ENCODE peak calls at places on chromosomes 12 and 14, in ten cellular contexts. B is lower lobe of right lung, M is foreskin keratinocyte, K is choroid plexus epithelial cell, W is AG10803, E is progenitor cell of endocrine pancreas, R is A549, S is MCF 10A, D is Calu3, A is PC-3. Q is an unnamed sample.

GRCh38 chr12:12716151-12716844 is 870 bp upstream of the CDKN1B start:
- DNase-seq in B (no peak), M (no peak), K (peak; percentile 51), W (no peak), E (no peak), R (peak; percentile 30), S (peak; percentile 25), D (no peak), A (peak; percentile 7), Q (no peak)

GRCh38 chr12:108699955-108700563 is 31.3 kb downstream of the CORO1C start:
- DNase-seq in B (no peak), M (no peak), K (peak; percentile 51), W (no peak), E (no peak), R (no peak), S (no peak), D (no peak), A (no peak), Q (peak; percentile 73)

GRCh38 chr14:29235991-29236390 is 469.4 kb downstream of the FOXG1 start:
- DNase-seq in B (no peak), M (no peak), K (peak; percentile 74), W (no peak), E (no peak), R (no peak), S (no peak), D (no peak), A (no peak), Q (peak; percentile 49)

GRCh38 chr12:62260733-62261683 is 804 bp downstream of the USP15 start:
- DNase-seq in B (peak; percentile 63), M (peak; percentile 37), K (peak; percentile 63), W (peak; percentile 30), E (no peak), R (peak; percentile 37), S (peak; percentile 47), D (peak; percentile 30), A (peak; percentile 44), Q (peak; percentile 47)

GRCh38 chr12:108237272-108237671 is 101.8 kb downstream of the CMKLR1 start:
- DNase-seq in B (no peak), M (no peak), K (no peak), W (no peak), E (no peak), R (peak; percentile 26), S (peak; percentile 52), D (no peak), A (peak; percentile 53), Q (no peak)

GRCh38 chr14:44782775-44783238 is 178.9 kb downstream of the KLHL28 start:
- DNase-seq in B (no peak), M (no peak), K (peak; percentile 13), W (peak; percentile 56), E (no peak), R (no peak), S (peak; percentile 51), D (no peak), A (peak; percentile 71), Q (peak; percentile 86)

GRCh38 chr14:90487031-90487430 is 90.2 kb downstream of the CALM1 start:
- DNase-seq in B (no peak), M (no peak), K (no peak), W (peak; percentile 5), E (no peak), R (no peak), S (no peak), D (no peak), A (no peak), Q (peak; percentile 18)

GRCh38 chr12:52494100-52494499 is 1.0 kb upstream of the KRT6A start:
- DNase-seq in B (no peak), M (peak; percentile 78), K (no peak), W (peak; percentile 16), E (no peak), R (no peak), S (no peak), D (no peak), A (no peak), Q (peak; percentile 16)

DNA sequence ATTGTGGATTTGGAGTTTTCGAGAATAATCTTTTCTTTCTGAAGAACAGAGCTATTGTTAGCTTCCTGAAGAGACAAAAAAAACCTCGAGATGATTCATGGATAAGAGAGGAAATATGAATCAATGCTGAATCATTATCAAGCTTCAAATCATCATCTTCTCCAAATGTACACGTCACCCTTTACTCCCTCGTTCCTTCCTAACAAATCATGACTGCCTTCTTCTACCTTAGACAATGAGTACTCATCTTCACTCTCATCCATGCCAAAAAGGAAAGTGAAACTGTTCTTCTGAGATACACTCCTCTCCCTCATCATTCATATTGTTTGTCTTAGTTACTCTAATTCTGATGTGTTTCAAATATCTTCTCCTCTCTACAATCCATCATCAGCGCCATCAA is 1115.8 kb upstream of the ATXN7L3B start:
- DNase-seq in B (no peak), M (peak; percentile 58), K (peak; percentile 13), W (no peak), E (no peak), R (no peak), S (peak; percentile 57), D (no peak), A (peak; percentile 81), Q (no peak)
- TF ChIP-seq CTCF in B (no peak), M (no peak), K (no peak), W (no peak), E (no peak), R (no peak), S (no peak), D (no peak), A (no peak), Q (no peak)

GRCh38 chr14:95611293-95611880 is 74.8 kb upstream of the TCL1B start:
- DNase-seq in B (no peak), M (no peak), K (no peak), W (no peak), E (no peak), R (no peak), S (no peak), D (no peak), A (no peak), Q (no peak)

GRCh38 chr14:95619785-95620417 is 66.3 kb upstream of the TCL1B start:
- DNase-seq in B (no peak), M (no peak), K (no peak), W (no peak), E (no peak), R (no peak), S (no peak), D (no peak), A (no peak), Q (no peak)

GRCh38 chr14:95609398-95609990 is 74.6 kb downstream of the GLRX5 start:
- DNase-seq in B (no peak), M (no peak), K (peak; percentile 37), W (peak; percentile 16), E (peak; percentile 44), R (peak; percentile 53), S (peak; percentile 70), D (peak; percentile 46), A (peak; percentile 56), Q (peak; percentile 19)

DNA sequence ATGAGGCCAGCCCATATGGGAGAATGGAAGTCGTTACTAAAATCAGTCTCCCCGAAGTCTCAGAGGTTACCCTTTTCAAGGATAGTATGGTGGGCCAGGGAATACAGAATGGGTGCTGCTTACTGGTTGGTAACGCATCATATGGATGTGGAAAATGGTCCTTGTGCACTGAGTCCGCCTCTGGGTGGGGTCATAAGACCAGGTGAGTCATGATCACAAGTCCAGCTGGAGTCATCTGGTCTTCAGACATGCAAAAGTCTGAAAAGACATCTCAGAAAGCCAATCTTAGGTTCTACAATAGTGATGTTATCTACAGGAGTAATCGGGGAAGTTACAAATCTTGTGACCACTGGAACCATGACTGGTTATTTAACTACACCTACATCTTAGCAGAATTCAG is 71.9 kb upstream of the TCL1B start:
- DNase-seq in B (no peak), M (no peak), K (no peak), W (no peak), E (no peak), R (peak; percentile 6), S (no peak), D (no peak), A (no peak), Q (no peak)
- TF ChIP-seq CTCF in B (no peak), M (no peak), K (no peak), W (no peak), E (no peak), R (no peak), S (no peak), D (no peak), A (no peak), Q (no peak)

GRCh38 chr14:40273417-40273816 is 841.2 kb upstream of the FBXO33 start:
- DNase-seq in B (no peak), M (no peak), K (no peak), W (no peak), E (no peak), R (no peak), S (no peak), D (no peak), A (no peak), Q (no peak)
- TF ChIP-seq CTCF in B (no peak), M (no peak), K (no peak), W (no peak), E (no peak), R (no peak), S (no peak), D (no peak), A (no peak), Q (no peak)

DNA sequence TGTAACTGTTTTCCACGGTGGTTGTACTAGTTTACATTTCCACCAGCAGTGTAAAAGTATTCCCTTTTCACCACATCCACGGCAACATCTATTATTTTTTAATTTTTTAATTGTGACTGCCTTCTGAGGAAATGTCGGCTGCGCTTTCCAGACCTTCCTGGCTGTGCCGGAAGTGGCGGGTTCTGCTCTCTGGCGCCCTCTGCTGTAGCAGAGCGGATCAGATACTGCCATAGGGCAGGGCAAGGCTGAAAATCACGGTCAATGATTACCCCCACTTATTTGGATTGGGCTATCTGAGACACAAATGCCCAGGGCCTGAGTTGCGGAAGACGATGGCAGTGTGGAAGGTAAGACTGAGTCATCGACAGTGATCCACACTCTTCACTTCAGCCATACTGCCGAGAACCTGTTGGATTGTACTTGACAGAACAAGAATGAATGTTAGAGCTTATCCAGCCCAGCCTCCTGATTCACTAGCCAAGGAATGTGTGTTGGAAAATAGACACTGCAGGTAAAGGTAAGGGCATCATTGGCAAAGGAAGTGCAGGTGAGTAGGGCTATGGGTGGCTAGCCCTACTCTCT is 124.2 kb downstream of the NTF3 start:
- DNase-seq in B (no peak), M (no peak), K (no peak), W (no peak), E (no peak), R (peak; percentile 10), S (no peak), D (peak; percentile 8), A (peak; percentile 2), Q (no peak)
- TF ChIP-seq CTCF in B (peak; percentile 28), M (peak; percentile 50), K (peak; percentile 18), W (peak; percentile 3), E (peak; percentile 53), R (peak; percentile 26), S (no peak), D (peak; percentile 30), A (peak; percentile 42), Q (peak; percentile 29)

Q was measured in fibroblast of pulmonary artery.